ENCODE peak calls at places on chromosomes 2 and 18, in ten cellular contexts. Z, D, M, J, W, H, C, R, P and Q are unnamed samples.

GRCh38 chr18:67875057-67875456 is 358.5 kb upstream of the DSEL start:
- DNase-seq in Z (no peak), D (no peak), M (no peak), J (no peak), W (peak; percentile 15), H (no peak), C (no peak), R (no peak), P (no peak), Q (no peak)

GRCh38 chr2:30230855-30231725 is at the start of gene LBH:
- DNase-seq in Z (peak; percentile 60), D (peak; percentile 88), M (peak; percentile 75), J (no peak), W (peak; percentile 67), H (peak; percentile 94), C (peak; percentile 90), R (peak; percentile 54), P (peak; percentile 88), Q (peak; percentile 65)

GRCh38 chr2:86078801-86079545 is 26.7 kb downstream of the POLR1A start:
- DNase-seq in Z (no peak), D (peak; percentile 52), M (no peak), J (no peak), W (peak; percentile 41), H (peak; percentile 65), C (no peak), R (no peak), P (peak; percentile 58), Q (no peak)

GRCh38 chr18:80210312-80211083 is 36.8 kb downstream of the PARD6G start:
- DNase-seq in Z (no peak), D (peak; percentile 22), M (no peak), J (no peak), W (no peak), H (no peak), C (no peak), R (no peak), P (no peak), Q (no peak)

GRCh38 chr2:179646862-179647261 is 214.6 kb downstream of the ZNF385B start:
- DNase-seq in Z (no peak), D (no peak), M (no peak), J (no peak), W (no peak), H (no peak), C (no peak), R (no peak), P (no peak), Q (no peak)

GRCh38 chr18:42018831-42019230 is 63.8 kb downstream of the PIK3C3 start:
- DNase-seq in Z (no peak), D (no peak), M (no peak), J (no peak), W (no peak), H (no peak), C (no peak), R (no peak), P (no peak), Q (no peak)

GRCh38 chr18:9643549-9643948 is 29.2 kb upstream of the PPP4R1 start:
- DNase-seq in Z (peak; percentile 93), D (peak; percentile 97), M (no peak), J (peak; percentile 85), W (peak; percentile 98), H (no peak), C (no peak), R (peak; percentile 95), P (peak; percentile 99), Q (peak; percentile 89)

GRCh38 chr18:49878996-49879585 is 65.8 kb upstream of the ACAA2 start:
- DNase-seq in Z (no peak), D (no peak), M (no peak), J (no peak), W (peak; percentile 46), H (no peak), C (no peak), R (no peak), P (no peak), Q (no peak)

GRCh38 chr18:57974585-57974984 is 69.4 kb upstream of the NEDD4L start:
- DNase-seq in Z (no peak), D (no peak), M (no peak), J (no peak), W (no peak), H (no peak), C (no peak), R (no peak), P (no peak), Q (no peak)

GRCh38 chr18:55326134-55326533 is 261.9 kb downstream of the TCF4 start:
- DNase-seq in Z (no peak), D (no peak), M (no peak), J (no peak), W (no peak), H (no peak), C (no peak), R (no peak), P (no peak), Q (no peak)

GRCh38 chr2:35790292-35790691 is 565.3 kb upstream of the CRIM1 start:
- DNase-seq in Z (no peak), D (no peak), M (no peak), J (no peak), W (no peak), H (no peak), C (no peak), R (no peak), P (no peak), Q (no peak)

GRCh38 chr2:84888401-84889276 is 7.8 kb upstream of the TRABD2A start:
- DNase-seq in Z (no peak), D (peak; percentile 79), M (no peak), J (no peak), W (peak; percentile 76), H (no peak), C (no peak), R (peak; percentile 45), P (peak; percentile 76), Q (no peak)

GRCh38 chr18:12056884-12057402 is 36.7 kb upstream of the ANKRD62 start:
- DNase-seq in Z (no peak), D (no peak), M (no peak), J (no peak), W (no peak), H (no peak), C (no peak), R (no peak), P (no peak), Q (no peak)

GRCh38 chr2:191274404-191274803 is 29.2 kb downstream of the MYO1B start:
- DNase-seq in Z (no peak), D (no peak), M (no peak), J (no peak), W (no peak), H (no peak), C (no peak), R (no peak), P (no peak), Q (no peak)

GRCh38 chr18:45050712-45051639 is 370.3 kb downstream of the SETBP1 start:
- DNase-seq in Z (peak; percentile 31), D (peak; percentile 98), M (no peak), J (no peak), W (peak; percentile 94), H (no peak), C (no peak), R (peak; percentile 79), P (peak; percentile 87), Q (peak; percentile 84)

GRCh38 chr2:175009917-175010621 is 4.9 kb upstream of the CHN1 start:
- DNase-seq in Z (no peak), D (no peak), M (no peak), J (no peak), W (no peak), H (no peak), C (no peak), R (no peak), P (no peak), Q (no peak)
- TF ChIP-seq CTCF in Z (no peak), D (no peak), M (no peak), J (no peak), W (no peak), H (no peak), C (no peak), R (peak; percentile 46), P (no peak), Q (no peak)

DNA sequence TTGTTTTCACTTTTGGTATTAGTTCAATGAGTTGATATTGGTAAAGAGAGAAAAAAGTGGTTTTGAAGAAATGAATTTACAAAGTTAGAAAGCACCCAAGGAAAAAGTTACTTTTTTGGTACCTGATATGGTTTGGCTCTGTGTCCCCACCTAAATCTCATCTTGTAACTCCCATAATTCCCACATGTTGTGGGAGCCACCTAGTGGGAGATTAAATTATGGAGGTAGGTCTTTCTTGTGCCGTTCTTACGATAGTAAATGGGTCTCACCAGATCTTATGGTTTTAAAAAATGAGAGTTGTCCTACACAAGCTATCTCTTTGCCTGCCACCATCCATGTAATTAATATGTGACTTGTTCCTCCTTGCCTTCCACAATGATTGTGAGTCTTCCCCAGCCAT is 965.6 kb upstream of the NRXN1 start:
- DNase-seq in Z (no peak), D (no peak), M (no peak), J (peak; percentile 3), W (no peak), H (no peak), C (no peak), R (no peak), P (no peak), Q (no peak)
- TF ChIP-seq CTCF in Z (peak; percentile 7), D (no peak), M (peak; percentile 16), J (peak; percentile 3), W (no peak), H (no peak), C (no peak), R (peak; percentile 43), P (no peak), Q (no peak)

DNA sequence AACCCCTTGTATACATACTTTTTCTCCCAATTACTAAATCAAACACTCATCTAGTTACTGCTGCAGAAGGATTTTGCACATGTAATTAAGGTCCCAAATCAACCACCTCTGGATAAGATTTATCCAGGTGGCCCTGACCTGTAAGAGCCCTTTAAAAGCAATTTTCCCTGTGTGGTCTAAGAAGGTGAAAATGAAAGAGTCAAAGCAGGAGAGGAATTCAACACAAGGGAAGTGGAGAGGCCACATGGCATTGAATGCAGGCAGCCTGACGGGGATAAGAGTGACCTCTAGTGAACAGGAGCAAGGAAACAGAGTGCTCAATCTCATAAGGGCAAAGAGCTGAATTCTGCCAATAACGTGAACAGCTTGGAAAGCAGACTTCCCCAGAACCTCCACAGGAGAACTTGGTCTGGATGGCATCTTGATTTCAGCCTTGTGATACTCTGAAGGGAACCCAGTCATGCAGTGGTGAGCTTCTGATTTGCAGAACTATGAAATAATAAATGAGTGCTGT is 27.2 kb downstream of the PPP3R1 start:
- DNase-seq in Z (peak; percentile 12), D (peak; percentile 39), M (peak; percentile 8), J (peak; percentile 19), W (no peak), H (no peak), C (no peak), R (no peak), P (peak; percentile 27), Q (no peak)
- TF ChIP-seq CTCF in Z (peak; percentile 34), D (no peak), M (no peak), J (no peak), W (no peak), H (no peak), C (peak; percentile 19), R (peak; percentile 40), P (peak; percentile 39), Q (peak; percentile 7)

GRCh38 chr2:82234283-82234682 is 1929.7 kb upstream of the LRRTM1 start:
- DNase-seq in Z (no peak), D (no peak), M (no peak), J (no peak), W (no peak), H (no peak), C (no peak), R (no peak), P (no peak), Q (no peak)
- TF ChIP-seq CTCF in Z (no peak), D (no peak), M (peak; percentile 33), J (no peak), W (no peak), H (no peak), C (no peak), R (no peak), P (no peak), Q (no peak)

GRCh38 chr2:237092920-237093781 is 7.5 kb downstream of the COPS8 start:
- DNase-seq in Z (peak; percentile 62), D (peak; percentile 91), M (no peak), J (peak; percentile 2), W (peak; percentile 42), H (peak; percentile 65), C (no peak), R (peak; percentile 61), P (peak; percentile 78), Q (no peak)
- TF ChIP-seq CTCF in Z (peak; percentile 70), D (peak; percentile 60), M (peak; percentile 61), J (peak; percentile 20), W (peak; percentile 69), H (peak; percentile 83), C (peak; percentile 64), R (peak; percentile 83), P (peak; percentile 76), Q (peak; percentile 55)